ENCODE peak calls at places on chromosome 2, in five cellular contexts. L is NB4, S is ovary, T is heart left ventricle, B is colonic mucosa. F is an unnamed sample.

GRCh38 chr2:127909019-127909418 is 23.3 kb upstream of the AMMECR1L start:
- DNase-seq in B (no peak), L (no peak), T (no peak), S (no peak), F (no peak)

GRCh38 chr2:160418398-160418765 is 75.2 kb downstream of the RBMS1 start:
- DNase-seq in T (no peak), L (no peak), S (no peak), B (no peak), F (no peak)

GRCh38 chr2:173196080-173196479 is 120.4 kb downstream of the MAP3K20 start:
- DNase-seq in L (no peak), B (no peak), S (no peak), T (no peak), F (no peak)

GRCh38 chr2:96715658-96716057 is 24.2 kb downstream of the LMAN2L start:
- DNase-seq in L (no peak), S (no peak), T (no peak), B (no peak), F (no peak)

GRCh38 chr2:228628682-228629081 is 447.2 kb upstream of the SPHKAP start:
- DNase-seq in T (no peak), S (no peak), B (no peak), L (no peak), F (no peak)

GRCh38 chr2:178404380-178404767 is 46.6 kb downstream of the PRKRA start:
- DNase-seq in S (no peak), L (peak), T (no peak), B (peak), F (no peak)

GRCh38 chr2:120912101-120912985 is 176.7 kb downstream of the GLI2 start:
- DNase-seq in S (peak), L (no peak), T (peak), B (peak), F (no peak)

GRCh38 chr2:241865957-241866858 is 3.3 kb upstream of the RTP5 start:
- DNase-seq in B (no peak), T (no peak), S (no peak), L (peak), F (no peak)

GRCh38 chr2:38572167-38572566 is 30.6 kb downstream of the HNRNPLL start:
- DNase-seq in L (peak), B (no peak), S (peak), T (no peak), F (no peak)

GRCh38 chr2:119679846-119680245 is 845 bp downstream of the TMEM177 start:
- DNase-seq in S (no peak), B (no peak), L (no peak), T (no peak), F (no peak)
- H3K4me3 ChIP-seq in S (peak), B (peak), L (peak), T (peak), F (peak)

GRCh38 chr2:70553334-70553583 is 367 bp downstream of the TGFA start:
- DNase-seq in S (no peak), L (no peak), B (peak), T (peak), F (no peak)
- H3K4me3 ChIP-seq in S (peak), L (peak), B (peak), T (peak), F (peak)

GRCh38 chr2:73268831-73269685 is 15.2 kb downstream of the FBXO41 start:
- DNase-seq in L (no peak), B (peak), S (no peak), T (no peak), F (peak)
- H3K4me3 ChIP-seq in L (no peak), B (peak), S (no peak), T (peak), F (peak)

GRCh38 chr2:236165491-236166156 is 2.6 kb downstream of the GBX2 start:
- DNase-seq in S (no peak), L (no peak), B (no peak), T (no peak), F (no peak)
- H3K4me3 ChIP-seq in S (no peak), L (no peak), B (peak), T (peak), F (no peak)

DNA sequence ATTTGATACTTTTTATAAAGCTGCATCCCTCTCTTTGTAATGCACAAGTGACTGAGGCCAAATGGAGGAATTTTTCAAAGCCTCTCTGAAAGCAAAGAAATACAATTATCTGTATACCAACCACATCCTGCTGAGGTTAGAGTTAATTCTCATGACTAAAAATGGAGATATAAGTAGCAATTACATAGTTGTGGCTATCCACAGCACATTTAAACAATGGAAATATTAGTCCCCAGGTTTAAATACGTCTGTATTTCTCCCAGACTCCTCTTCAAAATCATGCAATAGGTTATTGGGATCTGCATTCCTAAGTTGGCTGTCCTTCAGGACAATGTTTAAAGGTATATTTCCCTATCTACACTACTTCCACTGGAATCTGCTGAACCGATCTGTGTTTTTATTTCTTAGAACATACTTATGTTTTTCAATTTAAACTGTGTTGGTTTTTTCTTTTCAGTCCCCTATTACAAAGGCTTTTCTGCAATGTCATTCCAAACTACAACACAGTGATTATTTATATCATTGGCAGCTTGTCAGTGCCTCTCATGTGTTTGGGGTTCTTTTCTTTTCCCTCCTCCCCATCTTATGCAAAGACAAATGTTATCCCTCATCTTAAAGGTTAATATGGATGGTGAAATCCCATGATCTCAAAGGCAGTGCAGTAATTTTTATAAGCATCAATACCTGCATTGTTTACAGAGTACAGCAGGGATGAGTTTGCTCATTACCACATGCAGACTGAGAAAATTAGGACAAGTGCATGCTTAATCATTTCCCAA is 134.8 kb upstream of the FSHR start:
- DNase-seq in L (no peak), T (no peak), B (no peak), S (no peak), F (no peak)
- H3K4me3 ChIP-seq in L (no peak), T (no peak), B (no peak), S (no peak), F (no peak)

GRCh38 chr2:27069436-27069835 is 2.0 kb downstream of the OST4 start:
- DNase-seq in L (no peak), T (no peak), S (no peak), B (no peak), F (no peak)
- H3K4me3 ChIP-seq in L (peak), T (no peak), S (no peak), B (no peak), F (no peak)